ENCODE peak calls at places on chromosomes 6 and 20, in six cellular contexts. M, P, L, T, U and C are unnamed samples.

GRCh38 chr6:85129881-85130280 is 320.0 kb upstream of the NT5E start:
- DNase-seq in M (no peak), U (no peak), P (no peak), T (no peak), L (no peak), C (peak)

GRCh38 chr6:112626468-112627082 is 279.4 kb downstream of the RFPL4B start:
- DNase-seq in P (no peak), M (no peak), L (peak), T (peak), U (no peak), C (peak)

GRCh38 chr20:10524034-10524476 is 89.0 kb downstream of the SLX4IP start:
- DNase-seq in U (peak), M (no peak), L (peak), P (peak), T (peak), C (no peak)

GRCh38 chr6:5151955-5152401 is 66.8 kb downstream of the PPP1R3G start:
- DNase-seq in T (peak), M (no peak), L (peak), P (no peak), U (no peak), C (peak)

GRCh38 chr20:7432612-7433011 is 507.6 kb downstream of the HAO1 start:
- DNase-seq in L (no peak), U (no peak), T (no peak), M (no peak), P (no peak), C (no peak)

GRCh38 chr6:13666194-13667105 is 45.2 kb downstream of the RANBP9 start:
- DNase-seq in L (no peak), T (no peak), M (no peak), U (no peak), P (no peak), C (peak)

GRCh38 chr6:87909849-87910248 is 137.8 kb upstream of the SPACA1 start:
- DNase-seq in T (peak), U (no peak), P (no peak), L (peak), M (no peak), C (peak)

GRCh38 chr6:15205321-15205720 is 40.5 kb upstream of the JARID2 start:
- DNase-seq in T (no peak), L (no peak), P (no peak), M (no peak), U (no peak), C (no peak)

GRCh38 chr6:19028201-19028600 is 641.1 kb downstream of the RNF144B start:
- DNase-seq in P (no peak), L (no peak), T (no peak), M (no peak), U (no peak), C (peak)

GRCh38 chr6:110173506-110174132 is 5.9 kb downstream of the WASF1 start:
- DNase-seq in P (peak), T (no peak), L (no peak), U (no peak), M (no peak), C (no peak)

GRCh38 chr20:2610326-2610725 is 42.1 kb upstream of the NOP56 start:
- DNase-seq in M (no peak), P (no peak), U (no peak), T (no peak), L (no peak), C (no peak)
- H3K4me3 ChIP-seq in M (no peak), P (no peak), U (no peak), T (no peak), L (no peak), C (no peak)

DNA sequence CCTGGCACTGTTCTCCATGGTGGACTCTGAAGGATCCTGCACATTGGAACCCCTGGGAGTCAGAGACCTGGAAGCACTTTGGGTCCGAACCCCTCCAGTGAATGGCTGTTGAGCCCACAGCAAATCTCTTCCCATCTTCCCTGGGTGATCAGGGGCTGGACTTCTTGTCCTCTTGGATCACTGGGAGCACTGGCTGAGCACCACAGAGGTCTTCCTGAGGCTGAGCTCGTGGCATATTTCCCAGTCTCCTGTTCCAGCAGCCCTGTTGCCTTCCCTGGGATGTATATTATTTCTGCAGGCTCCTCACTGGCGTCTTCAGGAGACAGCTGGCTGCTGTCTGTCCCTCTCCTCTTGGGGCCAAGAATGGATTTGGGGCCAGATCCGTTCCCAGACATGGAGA is 43.3 kb downstream of the PTK7 start:
- DNase-seq in P (no peak), M (no peak), U (no peak), L (no peak), T (peak), C (no peak)
- H3K4me3 ChIP-seq in P (no peak), M (no peak), U (no peak), L (no peak), T (no peak), C (no peak)

GRCh38 chr20:49985617-49986016 is 2.8 kb downstream of the SNAI1 start:
- DNase-seq in T (no peak), P (no peak), U (no peak), M (no peak), L (no peak), C (no peak)
- H3K4me3 ChIP-seq in T (no peak), P (no peak), U (no peak), M (peak), L (peak), C (no peak)

GRCh38 chr20:17849111-17849900 is 119.3 kb downstream of the SNX5 start:
- DNase-seq in U (no peak), T (no peak), L (no peak), M (no peak), P (no peak), C (no peak)
- H3K4me3 ChIP-seq in U (no peak), T (no peak), L (no peak), M (no peak), P (no peak), C (peak)

GRCh38 chr6:30102701-30103629 is 9.9 kb downstream of the TRIM31 start:
- DNase-seq in L (peak), P (peak), U (peak), M (peak), T (peak), C (peak)
- H3K4me3 ChIP-seq in L (peak), P (peak), U (peak), M (peak), T (peak), C (peak)

GRCh38 chr6:11475019-11475418 is 62.5 kb upstream of the TMEM170B start:
- DNase-seq in U (no peak), L (no peak), T (peak), P (no peak), M (no peak), C (no peak)

GRCh38 chr6:11471261-11471660 is 66.3 kb upstream of the TMEM170B start:
- DNase-seq in T (no peak), L (no peak), P (no peak), U (no peak), M (no peak), C (no peak)

GRCh38 chr6:11467364-11467763 is 70.2 kb upstream of the TMEM170B start:
- DNase-seq in L (no peak), M (no peak), P (no peak), T (no peak), U (no peak), C (no peak)

GRCh38 chr6:11469684-11470083 is 67.9 kb upstream of the TMEM170B start:
- DNase-seq in T (no peak), U (no peak), L (no peak), P (no peak), M (no peak), C (no peak)

GRCh38 chr6:11473008-11473740 is 64.4 kb upstream of the TMEM170B start:
- DNase-seq in L (no peak), U (no peak), P (no peak), M (no peak), T (no peak), C (no peak)
- H3K4me3 ChIP-seq in L (no peak), U (no peak), P (no peak), M (peak), T (no peak), C (no peak)

GRCh38 chr20:1185781-1186334 is 1.1 kb upstream of the TMEM74B start:
- DNase-seq in T (peak), U (no peak), L (no peak), M (peak), P (peak), C (peak)
- H3K4me3 ChIP-seq in T (no peak), U (no peak), L (peak), M (peak), P (peak), C (peak)

GRCh38 chr6:80156204-80156603 is 49.7 kb downstream of the BCKDHB start:
- DNase-seq in M (no peak), U (no peak), L (no peak), P (no peak), T (no peak), C (no peak)

GRCh38 chr6:80154160-80154559 is 47.7 kb downstream of the BCKDHB start:
- DNase-seq in T (no peak), L (no peak), U (no peak), M (no peak), P (no peak), C (no peak)

GRCh38 chr6:80163754-80164187 is 57.3 kb downstream of the BCKDHB start:
- DNase-seq in P (peak), M (no peak), U (no peak), T (peak), L (peak), C (peak)

GRCh38 chr6:80161438-80161837 is 55.0 kb downstream of the BCKDHB start:
- DNase-seq in L (no peak), U (no peak), P (no peak), T (no peak), M (no peak), C (no peak)

GRCh38 chr6:80158478-80158989 is 52.1 kb downstream of the BCKDHB start:
- DNase-seq in M (no peak), L (no peak), P (no peak), T (no peak), U (no peak), C (no peak)
- H3K4me3 ChIP-seq in M (no peak), L (no peak), P (no peak), T (no peak), U (no peak), C (no peak)

GRCh38 chr6:132115714-132116366 is 164.7 kb upstream of the CCN2 start:
- DNase-seq in U (no peak), P (no peak), T (no peak), M (no peak), L (no peak), C (peak)
- H3K4me3 ChIP-seq in U (peak), P (no peak), T (peak), M (no peak), L (no peak), C (peak)